ENCODE peak calls at places on chromosomes 2 and 18, in eight cellular contexts. One of them, this sample, is unnamed.

GRCh38 chr18:46174317-46175039 is 70.3 kb downstream of the HAUS1 start:
- DNase-seq in NCI-H774: no peak
- DNase-seq in GM18507: no peak
- DNase-seq in stimulated activated CD4-positive, alpha-beta T cell treated with anti-CD3 and anti-CD28 coated beads, Interleukin-12 subunit alpha, Interleukin-12 subunit beta, amount 100 ng/mL, for 4 hours: peak; percentile 36
- DNase-seq in prostate gland: peak; percentile 9
- DNase-seq in astrocyte of the spinal cord: peak; percentile 41
- DNase-seq in stimulated activated CD8-positive, alpha-beta memory T cell treated with anti-CD3 and anti-CD28 coated beads, Interleukin-4, amount 100 ng/mL, for 24 hours: peak; percentile 26
- DNase-seq in dorsolateral prefrontal cortex: no peak
- DNase-seq in this sample: peak; percentile 25

GRCh38 chr2:98463081-98463481 is 18.4 kb downstream of the INPP4A start:
- DNase-seq in astrocyte of the spinal cord: no peak
- DNase-seq in prostate gland: no peak
- DNase-seq in dorsolateral prefrontal cortex: no peak
- DNase-seq in stimulated activated CD4-positive, alpha-beta T cell treated with anti-CD3 and anti-CD28 coated beads, Interleukin-12 subunit alpha, Interleukin-12 subunit beta, amount 100 ng/mL, for 4 hours: no peak
- DNase-seq in GM18507: no peak
- DNase-seq in NCI-H774: no peak
- DNase-seq in stimulated activated CD8-positive, alpha-beta memory T cell treated with anti-CD3 and anti-CD28 coated beads, Interleukin-4, amount 100 ng/mL, for 24 hours: no peak
- DNase-seq in this sample: no peak

GRCh38 chr2:239329284-239329971 is 71.4 kb downstream of the HDAC4 start:
- DNase-seq in astrocyte of the spinal cord: no peak
- DNase-seq in stimulated activated CD8-positive, alpha-beta memory T cell treated with anti-CD3 and anti-CD28 coated beads, Interleukin-4, amount 100 ng/mL, for 24 hours: no peak
- DNase-seq in stimulated activated CD4-positive, alpha-beta T cell treated with anti-CD3 and anti-CD28 coated beads, Interleukin-12 subunit alpha, Interleukin-12 subunit beta, amount 100 ng/mL, for 4 hours: no peak
- DNase-seq in dorsolateral prefrontal cortex: no peak
- DNase-seq in prostate gland: no peak
- DNase-seq in NCI-H774: no peak
- DNase-seq in GM18507: no peak
- DNase-seq in this sample: no peak

GRCh38 chr2:190178066-190178722 is 115.7 kb upstream of the MSTN start:
- DNase-seq in NCI-H774: no peak
- DNase-seq in GM18507: no peak
- DNase-seq in dorsolateral prefrontal cortex: no peak
- DNase-seq in stimulated activated CD8-positive, alpha-beta memory T cell treated with anti-CD3 and anti-CD28 coated beads, Interleukin-4, amount 100 ng/mL, for 24 hours: no peak
- DNase-seq in prostate gland: no peak
- DNase-seq in astrocyte of the spinal cord: no peak
- DNase-seq in stimulated activated CD4-positive, alpha-beta T cell treated with anti-CD3 and anti-CD28 coated beads, Interleukin-12 subunit alpha, Interleukin-12 subunit beta, amount 100 ng/mL, for 4 hours: no peak
- DNase-seq in this sample: no peak

GRCh38 chr2:112290098-112290497 is 14.7 kb downstream of the ZC3H6 start:
- DNase-seq in dorsolateral prefrontal cortex: no peak
- DNase-seq in stimulated activated CD4-positive, alpha-beta T cell treated with anti-CD3 and anti-CD28 coated beads, Interleukin-12 subunit alpha, Interleukin-12 subunit beta, amount 100 ng/mL, for 4 hours: no peak
- DNase-seq in GM18507: no peak
- DNase-seq in astrocyte of the spinal cord: no peak
- DNase-seq in stimulated activated CD8-positive, alpha-beta memory T cell treated with anti-CD3 and anti-CD28 coated beads, Interleukin-4, amount 100 ng/mL, for 24 hours: no peak
- DNase-seq in NCI-H774: no peak
- DNase-seq in prostate gland: no peak
- DNase-seq in this sample: no peak

GRCh38 chr2:240223631-240224030 is 83.2 kb upstream of the OTOS start:
- DNase-seq in astrocyte of the spinal cord: no peak
- DNase-seq in dorsolateral prefrontal cortex: peak; percentile 11
- DNase-seq in GM18507: no peak
- DNase-seq in stimulated activated CD4-positive, alpha-beta T cell treated with anti-CD3 and anti-CD28 coated beads, Interleukin-12 subunit alpha, Interleukin-12 subunit beta, amount 100 ng/mL, for 4 hours: no peak
- DNase-seq in stimulated activated CD8-positive, alpha-beta memory T cell treated with anti-CD3 and anti-CD28 coated beads, Interleukin-4, amount 100 ng/mL, for 24 hours: no peak
- DNase-seq in prostate gland: no peak
- DNase-seq in NCI-H774: no peak
- DNase-seq in this sample: no peak

GRCh38 chr2:62300925-62301324 is 105.0 kb downstream of the B3GNT2 start:
- DNase-seq in prostate gland: no peak
- DNase-seq in NCI-H774: no peak
- DNase-seq in stimulated activated CD4-positive, alpha-beta T cell treated with anti-CD3 and anti-CD28 coated beads, Interleukin-12 subunit alpha, Interleukin-12 subunit beta, amount 100 ng/mL, for 4 hours: no peak
- DNase-seq in GM18507: no peak
- DNase-seq in astrocyte of the spinal cord: no peak
- DNase-seq in dorsolateral prefrontal cortex: no peak
- DNase-seq in stimulated activated CD8-positive, alpha-beta memory T cell treated with anti-CD3 and anti-CD28 coated beads, Interleukin-4, amount 100 ng/mL, for 24 hours: no peak
- DNase-seq in this sample: peak; percentile 35

GRCh38 chr2:207282916-207283315 is 117.2 kb upstream of the KLF7 start:
- DNase-seq in dorsolateral prefrontal cortex: no peak
- DNase-seq in GM18507: no peak
- DNase-seq in prostate gland: no peak
- DNase-seq in astrocyte of the spinal cord: no peak
- DNase-seq in stimulated activated CD4-positive, alpha-beta T cell treated with anti-CD3 and anti-CD28 coated beads, Interleukin-12 subunit alpha, Interleukin-12 subunit beta, amount 100 ng/mL, for 4 hours: no peak
- DNase-seq in NCI-H774: no peak
- DNase-seq in stimulated activated CD8-positive, alpha-beta memory T cell treated with anti-CD3 and anti-CD28 coated beads, Interleukin-4, amount 100 ng/mL, for 24 hours: no peak
- DNase-seq in this sample: no peak

GRCh38 chr2:176056411-176056810 is 27.4 kb downstream of the EVX2 start:
- DNase-seq in dorsolateral prefrontal cortex: no peak
- DNase-seq in GM18507: no peak
- DNase-seq in stimulated activated CD4-positive, alpha-beta T cell treated with anti-CD3 and anti-CD28 coated beads, Interleukin-12 subunit alpha, Interleukin-12 subunit beta, amount 100 ng/mL, for 4 hours: no peak
- DNase-seq in prostate gland: no peak
- DNase-seq in stimulated activated CD8-positive, alpha-beta memory T cell treated with anti-CD3 and anti-CD28 coated beads, Interleukin-4, amount 100 ng/mL, for 24 hours: no peak
- DNase-seq in astrocyte of the spinal cord: no peak
- DNase-seq in NCI-H774: peak; percentile 44
- DNase-seq in this sample: no peak

GRCh38 chr2:100736121-100736915 is 83.6 kb upstream of the NPAS2 start:
- DNase-seq in GM18507: no peak
- DNase-seq in prostate gland: no peak
- DNase-seq in astrocyte of the spinal cord: no peak
- DNase-seq in NCI-H774: no peak
- DNase-seq in stimulated activated CD4-positive, alpha-beta T cell treated with anti-CD3 and anti-CD28 coated beads, Interleukin-12 subunit alpha, Interleukin-12 subunit beta, amount 100 ng/mL, for 4 hours: no peak
- DNase-seq in stimulated activated CD8-positive, alpha-beta memory T cell treated with anti-CD3 and anti-CD28 coated beads, Interleukin-4, amount 100 ng/mL, for 24 hours: no peak
- DNase-seq in dorsolateral prefrontal cortex: no peak
- DNase-seq in this sample: no peak

GRCh38 chr2:79219383-79219988 is 59.9 kb upstream of the REG3A start:
- DNase-seq in astrocyte of the spinal cord: peak; percentile 29
- DNase-seq in stimulated activated CD4-positive, alpha-beta T cell treated with anti-CD3 and anti-CD28 coated beads, Interleukin-12 subunit alpha, Interleukin-12 subunit beta, amount 100 ng/mL, for 4 hours: no peak
- DNase-seq in GM18507: no peak
- DNase-seq in stimulated activated CD8-positive, alpha-beta memory T cell treated with anti-CD3 and anti-CD28 coated beads, Interleukin-4, amount 100 ng/mL, for 24 hours: no peak
- DNase-seq in NCI-H774: peak; percentile 28
- DNase-seq in dorsolateral prefrontal cortex: no peak
- DNase-seq in prostate gland: peak; percentile 7
- DNase-seq in this sample: peak; percentile 69

GRCh38 chr18:3458952-3459853 is 9.2 kb downstream of the TGIF1 start:
- DNase-seq in astrocyte of the spinal cord: peak; percentile 82
- DNase-seq in stimulated activated CD4-positive, alpha-beta T cell treated with anti-CD3 and anti-CD28 coated beads, Interleukin-12 subunit alpha, Interleukin-12 subunit beta, amount 100 ng/mL, for 4 hours: no peak
- DNase-seq in stimulated activated CD8-positive, alpha-beta memory T cell treated with anti-CD3 and anti-CD28 coated beads, Interleukin-4, amount 100 ng/mL, for 24 hours: no peak
- DNase-seq in prostate gland: no peak
- DNase-seq in NCI-H774: no peak
- DNase-seq in dorsolateral prefrontal cortex: no peak
- DNase-seq in GM18507: no peak
- DNase-seq in this sample: no peak

GRCh38 chr18:59303656-59304055 is 14.8 kb downstream of the CPLX4 start:
- DNase-seq in astrocyte of the spinal cord: no peak
- DNase-seq in stimulated activated CD4-positive, alpha-beta T cell treated with anti-CD3 and anti-CD28 coated beads, Interleukin-12 subunit alpha, Interleukin-12 subunit beta, amount 100 ng/mL, for 4 hours: no peak
- DNase-seq in dorsolateral prefrontal cortex: no peak
- DNase-seq in stimulated activated CD8-positive, alpha-beta memory T cell treated with anti-CD3 and anti-CD28 coated beads, Interleukin-4, amount 100 ng/mL, for 24 hours: no peak
- DNase-seq in prostate gland: no peak
- DNase-seq in GM18507: no peak
- DNase-seq in NCI-H774: no peak
- DNase-seq in this sample: no peak

GRCh38 chr18:25786778-25787177 is 303.6 kb downstream of the SS18 start:
- DNase-seq in NCI-H774: no peak
- DNase-seq in dorsolateral prefrontal cortex: no peak
- DNase-seq in GM18507: no peak
- DNase-seq in prostate gland: no peak
- DNase-seq in astrocyte of the spinal cord: peak; percentile 80
- DNase-seq in stimulated activated CD4-positive, alpha-beta T cell treated with anti-CD3 and anti-CD28 coated beads, Interleukin-12 subunit alpha, Interleukin-12 subunit beta, amount 100 ng/mL, for 4 hours: no peak
- DNase-seq in stimulated activated CD8-positive, alpha-beta memory T cell treated with anti-CD3 and anti-CD28 coated beads, Interleukin-4, amount 100 ng/mL, for 24 hours: no peak
- DNase-seq in this sample: no peak

GRCh38 chr2:120684691-120685402 is 50.8 kb upstream of the GLI2 start:
- DNase-seq in prostate gland: no peak
- DNase-seq in astrocyte of the spinal cord: peak; percentile 18
- DNase-seq in stimulated activated CD4-positive, alpha-beta T cell treated with anti-CD3 and anti-CD28 coated beads, Interleukin-12 subunit alpha, Interleukin-12 subunit beta, amount 100 ng/mL, for 4 hours: no peak
- DNase-seq in GM18507: no peak
- DNase-seq in stimulated activated CD8-positive, alpha-beta memory T cell treated with anti-CD3 and anti-CD28 coated beads, Interleukin-4, amount 100 ng/mL, for 24 hours: no peak
- DNase-seq in dorsolateral prefrontal cortex: no peak
- DNase-seq in NCI-H774: no peak
- DNase-seq in this sample: no peak

GRCh38 chr2:126831234-126832005 is 67.3 kb upstream of the TEX51 start:
- DNase-seq in stimulated activated CD8-positive, alpha-beta memory T cell treated with anti-CD3 and anti-CD28 coated beads, Interleukin-4, amount 100 ng/mL, for 24 hours: no peak
- DNase-seq in astrocyte of the spinal cord: no peak
- DNase-seq in NCI-H774: no peak
- DNase-seq in prostate gland: no peak
- DNase-seq in dorsolateral prefrontal cortex: no peak
- DNase-seq in GM18507: no peak
- DNase-seq in stimulated activated CD4-positive, alpha-beta T cell treated with anti-CD3 and anti-CD28 coated beads, Interleukin-12 subunit alpha, Interleukin-12 subunit beta, amount 100 ng/mL, for 4 hours: no peak
- DNase-seq in this sample: peak; percentile 74

GRCh38 chr2:8525582-8526402 is 156.1 kb upstream of the ID2 start:
- DNase-seq in dorsolateral prefrontal cortex: peak; percentile 70
- DNase-seq in prostate gland: peak; percentile 56
- DNase-seq in stimulated activated CD4-positive, alpha-beta T cell treated with anti-CD3 and anti-CD28 coated beads, Interleukin-12 subunit alpha, Interleukin-12 subunit beta, amount 100 ng/mL, for 4 hours: no peak
- DNase-seq in GM18507: peak; percentile 76
- DNase-seq in astrocyte of the spinal cord: peak; percentile 31
- DNase-seq in stimulated activated CD8-positive, alpha-beta memory T cell treated with anti-CD3 and anti-CD28 coated beads, Interleukin-4, amount 100 ng/mL, for 24 hours: no peak
- DNase-seq in NCI-H774: peak; percentile 98
- DNase-seq in this sample: peak; percentile 80

GRCh38 chr2:1727101-1727771 is 17.1 kb downstream of the PXDN start:
- DNase-seq in astrocyte of the spinal cord: peak; percentile 62
- DNase-seq in prostate gland: no peak
- DNase-seq in NCI-H774: no peak
- DNase-seq in GM18507: no peak
- DNase-seq in dorsolateral prefrontal cortex: no peak
- DNase-seq in stimulated activated CD4-positive, alpha-beta T cell treated with anti-CD3 and anti-CD28 coated beads, Interleukin-12 subunit alpha, Interleukin-12 subunit beta, amount 100 ng/mL, for 4 hours: no peak
- DNase-seq in stimulated activated CD8-positive, alpha-beta memory T cell treated with anti-CD3 and anti-CD28 coated beads, Interleukin-4, amount 100 ng/mL, for 24 hours: no peak
- DNase-seq in this sample: no peak

GRCh38 chr2:15763822-15764682 is 172.4 kb downstream of the DDX1 start:
- DNase-seq in dorsolateral prefrontal cortex: no peak
- DNase-seq in astrocyte of the spinal cord: no peak
- DNase-seq in prostate gland: no peak
- DNase-seq in GM18507: no peak
- DNase-seq in stimulated activated CD8-positive, alpha-beta memory T cell treated with anti-CD3 and anti-CD28 coated beads, Interleukin-4, amount 100 ng/mL, for 24 hours: no peak
- DNase-seq in stimulated activated CD4-positive, alpha-beta T cell treated with anti-CD3 and anti-CD28 coated beads, Interleukin-12 subunit alpha, Interleukin-12 subunit beta, amount 100 ng/mL, for 4 hours: no peak
- DNase-seq in NCI-H774: no peak
- DNase-seq in this sample: no peak

GRCh38 chr2:172093416-172094318 is 8.4 kb downstream of the DLX1 start:
- DNase-seq in stimulated activated CD8-positive, alpha-beta memory T cell treated with anti-CD3 and anti-CD28 coated beads, Interleukin-4, amount 100 ng/mL, for 24 hours: no peak
- DNase-seq in astrocyte of the spinal cord: no peak
- DNase-seq in GM18507: no peak
- DNase-seq in dorsolateral prefrontal cortex: no peak
- DNase-seq in stimulated activated CD4-positive, alpha-beta T cell treated with anti-CD3 and anti-CD28 coated beads, Interleukin-12 subunit alpha, Interleukin-12 subunit beta, amount 100 ng/mL, for 4 hours: no peak
- DNase-seq in prostate gland: no peak
- DNase-seq in NCI-H774: no peak
- DNase-seq in this sample: no peak

GRCh38 chr18:51724790-51725721 is 527.6 kb upstream of the MEX3C start:
- DNase-seq in stimulated activated CD8-positive, alpha-beta memory T cell treated with anti-CD3 and anti-CD28 coated beads, Interleukin-4, amount 100 ng/mL, for 24 hours: no peak
- DNase-seq in NCI-H774: no peak
- DNase-seq in dorsolateral prefrontal cortex: no peak
- DNase-seq in stimulated activated CD4-positive, alpha-beta T cell treated with anti-CD3 and anti-CD28 coated beads, Interleukin-12 subunit alpha, Interleukin-12 subunit beta, amount 100 ng/mL, for 4 hours: no peak
- DNase-seq in prostate gland: no peak
- DNase-seq in astrocyte of the spinal cord: peak; percentile 15
- DNase-seq in GM18507: no peak
- DNase-seq in this sample: no peak

GRCh38 chr2:104412384-104412783 is 441.5 kb upstream of the POU3F3 start:
- DNase-seq in GM18507: peak; percentile 14
- DNase-seq in stimulated activated CD8-positive, alpha-beta memory T cell treated with anti-CD3 and anti-CD28 coated beads, Interleukin-4, amount 100 ng/mL, for 24 hours: no peak
- DNase-seq in prostate gland: no peak
- DNase-seq in stimulated activated CD4-positive, alpha-beta T cell treated with anti-CD3 and anti-CD28 coated beads, Interleukin-12 subunit alpha, Interleukin-12 subunit beta, amount 100 ng/mL, for 4 hours: no peak
- DNase-seq in dorsolateral prefrontal cortex: no peak
- DNase-seq in astrocyte of the spinal cord: peak; percentile 31
- DNase-seq in NCI-H774: peak; percentile 44
- DNase-seq in this sample: peak; percentile 46

GRCh38 chr18:70288851-70289328 is at the start of gene SOCS6:
- DNase-seq in NCI-H774: peak; percentile 30
- DNase-seq in dorsolateral prefrontal cortex: no peak
- DNase-seq in prostate gland: peak; percentile 30
- DNase-seq in GM18507: peak; percentile 52
- DNase-seq in stimulated activated CD8-positive, alpha-beta memory T cell treated with anti-CD3 and anti-CD28 coated beads, Interleukin-4, amount 100 ng/mL, for 24 hours: peak; percentile 22
- DNase-seq in astrocyte of the spinal cord: peak; percentile 58
- DNase-seq in stimulated activated CD4-positive, alpha-beta T cell treated with anti-CD3 and anti-CD28 coated beads, Interleukin-12 subunit alpha, Interleukin-12 subunit beta, amount 100 ng/mL, for 4 hours: peak; percentile 21
- DNase-seq in this sample: peak; percentile 77

GRCh38 chr2:151902829-151903228 is 74.6 kb upstream of the ARL5A start:
- DNase-seq in stimulated activated CD4-positive, alpha-beta T cell treated with anti-CD3 and anti-CD28 coated beads, Interleukin-12 subunit alpha, Interleukin-12 subunit beta, amount 100 ng/mL, for 4 hours: no peak
- DNase-seq in prostate gland: no peak
- DNase-seq in dorsolateral prefrontal cortex: no peak
- DNase-seq in astrocyte of the spinal cord: no peak
- DNase-seq in GM18507: no peak
- DNase-seq in NCI-H774: no peak
- DNase-seq in stimulated activated CD8-positive, alpha-beta memory T cell treated with anti-CD3 and anti-CD28 coated beads, Interleukin-4, amount 100 ng/mL, for 24 hours: no peak
- DNase-seq in this sample: no peak

GRCh38 chr2:96923201-96923600 is 53.3 kb upstream of the SEMA4C start:
- DNase-seq in prostate gland: no peak
- DNase-seq in stimulated activated CD4-positive, alpha-beta T cell treated with anti-CD3 and anti-CD28 coated beads, Interleukin-12 subunit alpha, Interleukin-12 subunit beta, amount 100 ng/mL, for 4 hours: no peak
- DNase-seq in NCI-H774: no peak
- DNase-seq in dorsolateral prefrontal cortex: no peak
- DNase-seq in astrocyte of the spinal cord: no peak
- DNase-seq in stimulated activated CD8-positive, alpha-beta memory T cell treated with anti-CD3 and anti-CD28 coated beads, Interleukin-4, amount 100 ng/mL, for 24 hours: no peak
- DNase-seq in GM18507: no peak
- DNase-seq in this sample: no peak

GRCh38 chr18:41077076-41077475 is 878.0 kb upstream of the PIK3C3 start:
- DNase-seq in dorsolateral prefrontal cortex: no peak
- DNase-seq in NCI-H774: no peak
- DNase-seq in astrocyte of the spinal cord: no peak
- DNase-seq in stimulated activated CD8-positive, alpha-beta memory T cell treated with anti-CD3 and anti-CD28 coated beads, Interleukin-4, amount 100 ng/mL, for 24 hours: no peak
- DNase-seq in GM18507: no peak
- DNase-seq in stimulated activated CD4-positive, alpha-beta T cell treated with anti-CD3 and anti-CD28 coated beads, Interleukin-12 subunit alpha, Interleukin-12 subunit beta, amount 100 ng/mL, for 4 hours: no peak
- DNase-seq in prostate gland: no peak
- DNase-seq in this sample: no peak

GRCh38 chr2:1995584-1995983 is 251.3 kb upstream of the PXDN start:
- DNase-seq in prostate gland: no peak
- DNase-seq in GM18507: no peak
- DNase-seq in stimulated activated CD4-positive, alpha-beta T cell treated with anti-CD3 and anti-CD28 coated beads, Interleukin-12 subunit alpha, Interleukin-12 subunit beta, amount 100 ng/mL, for 4 hours: no peak
- DNase-seq in astrocyte of the spinal cord: no peak
- DNase-seq in dorsolateral prefrontal cortex: no peak
- DNase-seq in stimulated activated CD8-positive, alpha-beta memory T cell treated with anti-CD3 and anti-CD28 coated beads, Interleukin-4, amount 100 ng/mL, for 24 hours: no peak
- DNase-seq in NCI-H774: no peak
- DNase-seq in this sample: peak; percentile 32

GRCh38 chr18:49814147-49814499 is 790 bp upstream of the ACAA2 start:
- DNase-seq in stimulated activated CD8-positive, alpha-beta memory T cell treated with anti-CD3 and anti-CD28 coated beads, Interleukin-4, amount 100 ng/mL, for 24 hours: peak; percentile 50
- DNase-seq in dorsolateral prefrontal cortex: no peak
- DNase-seq in prostate gland: peak; percentile 34
- DNase-seq in astrocyte of the spinal cord: peak; percentile 62
- DNase-seq in stimulated activated CD4-positive, alpha-beta T cell treated with anti-CD3 and anti-CD28 coated beads, Interleukin-12 subunit alpha, Interleukin-12 subunit beta, amount 100 ng/mL, for 4 hours: peak; percentile 42
- DNase-seq in GM18507: no peak
- DNase-seq in NCI-H774: peak; percentile 36
- DNase-seq in this sample: peak; percentile 60

GRCh38 chr2:236993-237539 is 26.8 kb downstream of the SH3YL1 start:
- DNase-seq in stimulated activated CD8-positive, alpha-beta memory T cell treated with anti-CD3 and anti-CD28 coated beads, Interleukin-4, amount 100 ng/mL, for 24 hours: no peak
- DNase-seq in dorsolateral prefrontal cortex: no peak
- DNase-seq in GM18507: no peak
- DNase-seq in stimulated activated CD4-positive, alpha-beta T cell treated with anti-CD3 and anti-CD28 coated beads, Interleukin-12 subunit alpha, Interleukin-12 subunit beta, amount 100 ng/mL, for 4 hours: no peak
- DNase-seq in prostate gland: no peak
- DNase-seq in astrocyte of the spinal cord: no peak
- DNase-seq in NCI-H774: no peak
- DNase-seq in this sample: no peak

GRCh38 chr2:168348076-168348475 is 100.7 kb upstream of the STK39 start:
- DNase-seq in prostate gland: no peak
- DNase-seq in stimulated activated CD4-positive, alpha-beta T cell treated with anti-CD3 and anti-CD28 coated beads, Interleukin-12 subunit alpha, Interleukin-12 subunit beta, amount 100 ng/mL, for 4 hours: no peak
- DNase-seq in NCI-H774: peak; percentile 54
- DNase-seq in astrocyte of the spinal cord: peak; percentile 43
- DNase-seq in dorsolateral prefrontal cortex: no peak
- DNase-seq in GM18507: no peak
- DNase-seq in stimulated activated CD8-positive, alpha-beta memory T cell treated with anti-CD3 and anti-CD28 coated beads, Interleukin-4, amount 100 ng/mL, for 24 hours: no peak
- DNase-seq in this sample: peak; percentile 82